ENCODE peak calls at places on chromosomes 3 and 15, in nine cellular contexts. One of them, this sample, is unnamed. For H3K4me1, the result is how much of the 10 kb centered on the place peaks cover.

GRCh38 chr3:59185586-59186381 is 136.0 kb upstream of the CFAP20DC start:
- DNase-seq in endodermal cell: peak
- DNase-seq in CD8-positive, alpha-beta memory T cell: no peak
- DNase-seq in ascending aorta: no peak
- DNase-seq in lower lobe of right lung: no peak
- DNase-seq in A549: no peak
- DNase-seq in effector memory CD4-positive, alpha-beta T cell: no peak
- DNase-seq in PC-3: peak
- DNase-seq in tibial artery: no peak
- DNase-seq in this sample: no peak

GRCh38 chr3:32399030-32399620 is 7.5 kb downstream of the CMTM7 start:
- DNase-seq in endodermal cell: no peak
- DNase-seq in CD8-positive, alpha-beta memory T cell: peak
- DNase-seq in ascending aorta: no peak
- DNase-seq in lower lobe of right lung: no peak
- DNase-seq in A549: peak
- DNase-seq in effector memory CD4-positive, alpha-beta T cell: no peak
- DNase-seq in PC-3: peak
- DNase-seq in tibial artery: no peak
- DNase-seq in this sample: no peak

GRCh38 chr15:29159771-29160455 is 109.7 kb downstream of the NSMCE3 start:
- DNase-seq in endodermal cell: no peak
- DNase-seq in CD8-positive, alpha-beta memory T cell: no peak
- DNase-seq in ascending aorta: no peak
- DNase-seq in lower lobe of right lung: no peak
- DNase-seq in A549: no peak
- DNase-seq in effector memory CD4-positive, alpha-beta T cell: no peak
- DNase-seq in PC-3: no peak
- DNase-seq in tibial artery: no peak
- DNase-seq in this sample: no peak

GRCh38 chr3:1171320-1171719 is 78.5 kb downstream of the CNTN6 start:
- DNase-seq in endodermal cell: no peak
- DNase-seq in CD8-positive, alpha-beta memory T cell: no peak
- DNase-seq in ascending aorta: no peak
- DNase-seq in lower lobe of right lung: no peak
- DNase-seq in A549: no peak
- DNase-seq in effector memory CD4-positive, alpha-beta T cell: no peak
- DNase-seq in PC-3: no peak
- DNase-seq in tibial artery: no peak
- DNase-seq in this sample: no peak

GRCh38 chr3:150292891-150293290 is 115.2 kb upstream of the TSC22D2 start:
- DNase-seq in endodermal cell: no peak
- DNase-seq in CD8-positive, alpha-beta memory T cell: no peak
- DNase-seq in ascending aorta: no peak
- DNase-seq in lower lobe of right lung: no peak
- DNase-seq in A549: no peak
- DNase-seq in effector memory CD4-positive, alpha-beta T cell: no peak
- DNase-seq in PC-3: no peak
- DNase-seq in tibial artery: no peak
- DNase-seq in this sample: no peak

GRCh38 chr3:112046599-112046998 is 12.1 kb downstream of the TMPRSS7 start:
- DNase-seq in endodermal cell: no peak
- DNase-seq in CD8-positive, alpha-beta memory T cell: no peak
- DNase-seq in ascending aorta: no peak
- DNase-seq in lower lobe of right lung: no peak
- DNase-seq in A549: no peak
- DNase-seq in effector memory CD4-positive, alpha-beta T cell: no peak
- DNase-seq in PC-3: peak
- DNase-seq in tibial artery: no peak
- DNase-seq in this sample: no peak

GRCh38 chr15:33621156-33621555 is 310.4 kb downstream of the RYR3 start:
- DNase-seq in endodermal cell: no peak
- DNase-seq in CD8-positive, alpha-beta memory T cell: no peak
- DNase-seq in ascending aorta: no peak
- DNase-seq in lower lobe of right lung: no peak
- DNase-seq in A549: no peak
- DNase-seq in effector memory CD4-positive, alpha-beta T cell: no peak
- DNase-seq in PC-3: no peak
- DNase-seq in tibial artery: no peak
- DNase-seq in this sample: no peak

GRCh38 chr3:175103298-175103697 is 244.2 kb downstream of the NAALADL2 start:
- DNase-seq in endodermal cell: no peak
- DNase-seq in CD8-positive, alpha-beta memory T cell: no peak
- DNase-seq in ascending aorta: no peak
- DNase-seq in lower lobe of right lung: no peak
- DNase-seq in A549: no peak
- DNase-seq in effector memory CD4-positive, alpha-beta T cell: no peak
- DNase-seq in PC-3: peak
- DNase-seq in tibial artery: no peak
- DNase-seq in this sample: no peak

GRCh38 chr3:32414527-32415202 is 23.0 kb downstream of the CMTM7 start:
- DNase-seq in endodermal cell: no peak
- DNase-seq in CD8-positive, alpha-beta memory T cell: peak
- DNase-seq in ascending aorta: no peak
- DNase-seq in lower lobe of right lung: no peak
- DNase-seq in A549: no peak
- DNase-seq in effector memory CD4-positive, alpha-beta T cell: no peak
- DNase-seq in PC-3: peak
- DNase-seq in tibial artery: no peak
- DNase-seq in this sample: no peak

GRCh38 chr15:40100133-40100946 is 8.3 kb downstream of the BMF start:
- DNase-seq in endodermal cell: no peak
- DNase-seq in CD8-positive, alpha-beta memory T cell: no peak
- DNase-seq in ascending aorta: no peak
- DNase-seq in lower lobe of right lung: no peak
- DNase-seq in A549: no peak
- DNase-seq in effector memory CD4-positive, alpha-beta T cell: no peak
- DNase-seq in PC-3: no peak
- DNase-seq in tibial artery: no peak
- DNase-seq in this sample: no peak

GRCh38 chr3:125143982-125144652 is 68.4 kb downstream of the SLC12A8 start:
- DNase-seq in endodermal cell: peak
- DNase-seq in CD8-positive, alpha-beta memory T cell: no peak
- DNase-seq in ascending aorta: no peak
- DNase-seq in lower lobe of right lung: no peak
- DNase-seq in A549: no peak
- DNase-seq in effector memory CD4-positive, alpha-beta T cell: no peak
- DNase-seq in PC-3: no peak
- DNase-seq in tibial artery: no peak
- DNase-seq in this sample: no peak

GRCh38 chr3:179324270-179324754 is 1.5 kb downstream of the ZNF639 start:
- DNase-seq in endodermal cell: no peak
- DNase-seq in CD8-positive, alpha-beta memory T cell: peak
- DNase-seq in ascending aorta: no peak
- DNase-seq in lower lobe of right lung: no peak
- DNase-seq in A549: no peak
- DNase-seq in effector memory CD4-positive, alpha-beta T cell: no peak
- DNase-seq in PC-3: peak
- DNase-seq in tibial artery: no peak
- DNase-seq in this sample: no peak

GRCh38 chr15:76341366-76342045 is 4.9 kb downstream of the ISL2 start:
- DNase-seq in endodermal cell: peak
- DNase-seq in CD8-positive, alpha-beta memory T cell: no peak
- DNase-seq in ascending aorta: no peak
- DNase-seq in lower lobe of right lung: no peak
- DNase-seq in A549: no peak
- DNase-seq in effector memory CD4-positive, alpha-beta T cell: no peak
- DNase-seq in PC-3: no peak
- DNase-seq in tibial artery: no peak
- DNase-seq in this sample: no peak

GRCh38 chr15:73127302-73127936 is 75.2 kb downstream of the NEO1 start:
- DNase-seq in endodermal cell: peak
- DNase-seq in CD8-positive, alpha-beta memory T cell: peak
- DNase-seq in ascending aorta: no peak
- DNase-seq in lower lobe of right lung: no peak
- DNase-seq in A549: peak
- DNase-seq in effector memory CD4-positive, alpha-beta T cell: no peak
- DNase-seq in PC-3: peak
- DNase-seq in tibial artery: no peak
- DNase-seq in this sample: no peak

GRCh38 chr3:3798641-3799113 is 554 bp upstream of the LRRN1 start:
- DNase-seq in endodermal cell: peak
- DNase-seq in CD8-positive, alpha-beta memory T cell: peak
- DNase-seq in ascending aorta: no peak
- DNase-seq in lower lobe of right lung: peak
- DNase-seq in A549: no peak
- DNase-seq in effector memory CD4-positive, alpha-beta T cell: no peak
- DNase-seq in PC-3: no peak
- DNase-seq in tibial artery: no peak
- DNase-seq in this sample: no peak
- H3K4me3 ChIP-seq in endodermal cell: peak
- H3K4me3 ChIP-seq in CD8-positive, alpha-beta memory T cell: peak
- H3K4me3 ChIP-seq in ascending aorta: peak
- H3K4me3 ChIP-seq in lower lobe of right lung: peak
- H3K4me3 ChIP-seq in A549: peak
- H3K4me3 ChIP-seq in effector memory CD4-positive, alpha-beta T cell: peak
- H3K4me3 ChIP-seq in PC-3: no peak
- H3K4me3 ChIP-seq in tibial artery: peak
- H3K4me3 ChIP-seq in this sample: peak

GRCh38 chr15:80325206-80325605 is 73.2 kb upstream of the CTXND1 start:
- DNase-seq in endodermal cell: no peak
- DNase-seq in CD8-positive, alpha-beta memory T cell: no peak
- DNase-seq in ascending aorta: no peak
- DNase-seq in lower lobe of right lung: no peak
- DNase-seq in A549: no peak
- DNase-seq in effector memory CD4-positive, alpha-beta T cell: no peak
- DNase-seq in PC-3: no peak
- DNase-seq in tibial artery: no peak
- DNase-seq in this sample: no peak

GRCh38 chr15:80328496-80328895 is 75.7 kb upstream of the ARNT2 start:
- DNase-seq in endodermal cell: no peak
- DNase-seq in CD8-positive, alpha-beta memory T cell: no peak
- DNase-seq in ascending aorta: no peak
- DNase-seq in lower lobe of right lung: no peak
- DNase-seq in A549: no peak
- DNase-seq in effector memory CD4-positive, alpha-beta T cell: no peak
- DNase-seq in PC-3: no peak
- DNase-seq in tibial artery: no peak
- DNase-seq in this sample: no peak

GRCh38 chr15:80317389-80318169 is 65.6 kb upstream of the CTXND1 start:
- DNase-seq in endodermal cell: no peak
- DNase-seq in CD8-positive, alpha-beta memory T cell: no peak
- DNase-seq in ascending aorta: no peak
- DNase-seq in lower lobe of right lung: no peak
- DNase-seq in A549: no peak
- DNase-seq in effector memory CD4-positive, alpha-beta T cell: no peak
- DNase-seq in PC-3: peak
- DNase-seq in tibial artery: no peak
- DNase-seq in this sample: no peak

DNA sequence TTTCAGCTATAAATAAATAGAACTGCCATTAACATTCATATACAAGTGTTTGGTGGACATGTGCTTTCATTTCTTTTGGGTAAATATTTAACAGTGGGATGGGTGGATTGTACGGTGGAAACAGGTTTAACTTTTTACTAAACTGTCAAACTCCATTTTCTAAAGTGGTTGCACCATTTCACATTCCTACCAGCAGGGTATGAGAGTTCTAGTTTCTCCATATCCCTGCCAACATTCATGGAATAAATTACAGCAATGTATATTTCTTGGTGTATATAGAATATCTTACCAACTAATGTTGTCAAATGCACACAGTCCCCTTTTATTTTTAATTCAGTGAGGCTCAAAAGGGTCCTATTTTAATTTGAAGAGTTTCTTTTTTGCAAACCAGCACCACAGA is 71.3 kb upstream of the CTXND1 start:
- DNase-seq in endodermal cell: no peak
- DNase-seq in CD8-positive, alpha-beta memory T cell: no peak
- DNase-seq in ascending aorta: no peak
- DNase-seq in lower lobe of right lung: no peak
- DNase-seq in A549: no peak
- DNase-seq in effector memory CD4-positive, alpha-beta T cell: no peak
- DNase-seq in PC-3: peak
- DNase-seq in tibial artery: no peak
- DNase-seq in this sample: no peak
- H3K4me1 ChIP-seq in endodermal cell: under half
- H3K4me1 ChIP-seq in CD8-positive, alpha-beta memory T cell: under half
- H3K4me1 ChIP-seq in ascending aorta: under half
- H3K4me1 ChIP-seq in lower lobe of right lung: under half
- H3K4me1 ChIP-seq in A549: under half
- H3K4me1 ChIP-seq in effector memory CD4-positive, alpha-beta T cell: under half
- H3K4me1 ChIP-seq in PC-3: under half
- H3K4me1 ChIP-seq in tibial artery: under half
- H3K4me1 ChIP-seq in this sample: under half

DNA sequence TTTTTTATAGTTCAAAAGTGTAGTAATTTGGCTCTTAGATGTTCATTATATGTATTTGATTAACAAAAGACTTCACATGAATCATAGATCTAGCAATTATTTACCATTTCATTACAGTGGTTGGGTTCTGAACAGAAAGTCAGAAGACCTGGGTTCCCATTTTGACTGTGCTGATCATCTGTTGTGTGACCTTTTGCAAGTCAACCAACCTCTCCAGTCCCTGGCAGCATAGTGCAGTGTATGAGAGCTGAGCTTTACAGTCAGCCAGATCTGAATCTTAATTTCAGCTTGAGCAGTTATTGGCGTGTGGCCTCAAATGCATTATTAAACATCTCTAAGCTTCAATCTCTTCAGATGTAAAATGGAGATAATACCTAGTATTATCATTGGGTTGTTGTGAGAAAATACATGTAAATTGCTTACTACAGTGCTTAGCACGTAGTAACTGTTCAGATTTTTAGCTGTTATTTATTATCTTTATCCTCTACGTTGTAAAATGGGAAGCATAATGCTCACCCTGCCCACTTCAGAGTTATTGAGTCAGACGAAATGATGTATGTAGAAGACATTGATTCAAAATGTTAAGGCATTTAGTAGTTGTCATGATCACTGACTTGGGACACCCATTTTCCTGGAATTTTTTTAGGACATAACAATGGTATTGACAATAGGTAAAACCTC is 104.0 kb downstream of the KLHL25 start:
- DNase-seq in endodermal cell: no peak
- DNase-seq in CD8-positive, alpha-beta memory T cell: peak
- DNase-seq in ascending aorta: no peak
- DNase-seq in lower lobe of right lung: no peak
- DNase-seq in A549: no peak
- DNase-seq in effector memory CD4-positive, alpha-beta T cell: no peak
- DNase-seq in PC-3: no peak
- DNase-seq in tibial artery: no peak
- DNase-seq in this sample: no peak
- H3K4me3 ChIP-seq in endodermal cell: no peak
- H3K4me3 ChIP-seq in CD8-positive, alpha-beta memory T cell: peak
- H3K4me3 ChIP-seq in ascending aorta: peak
- H3K4me3 ChIP-seq in lower lobe of right lung: peak
- H3K4me3 ChIP-seq in A549: no peak
- H3K4me3 ChIP-seq in effector memory CD4-positive, alpha-beta T cell: peak
- H3K4me3 ChIP-seq in PC-3: no peak
- H3K4me3 ChIP-seq in tibial artery: peak
- H3K4me3 ChIP-seq in this sample: peak

DNA sequence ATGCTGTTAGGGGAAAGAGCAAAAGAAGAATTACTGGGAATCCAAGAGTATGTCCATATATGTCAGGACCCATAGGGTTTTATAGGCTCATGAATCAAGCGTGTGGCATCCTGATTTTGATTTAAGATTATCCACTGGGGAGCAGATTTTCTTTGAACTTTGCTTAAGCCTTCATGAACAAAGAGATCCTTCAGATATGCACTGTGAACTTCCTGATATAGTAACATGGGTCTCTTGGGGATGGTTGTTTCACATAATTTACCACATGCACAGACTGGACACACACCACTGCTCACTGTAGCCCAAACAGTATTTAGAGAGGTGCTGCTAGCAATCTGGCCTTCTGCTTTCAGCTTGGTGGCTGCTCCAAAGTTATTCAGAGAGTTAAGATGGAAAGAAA is 200.9 kb upstream of the ZPLD1 start:
- DNase-seq in endodermal cell: no peak
- DNase-seq in CD8-positive, alpha-beta memory T cell: no peak
- DNase-seq in ascending aorta: no peak
- DNase-seq in lower lobe of right lung: no peak
- DNase-seq in A549: no peak
- DNase-seq in effector memory CD4-positive, alpha-beta T cell: no peak
- DNase-seq in PC-3: peak
- DNase-seq in tibial artery: no peak
- DNase-seq in this sample: no peak
- H3K4me1 ChIP-seq in endodermal cell: under half
- H3K4me1 ChIP-seq in CD8-positive, alpha-beta memory T cell: under half
- H3K4me1 ChIP-seq in ascending aorta: under half
- H3K4me1 ChIP-seq in lower lobe of right lung: under half
- H3K4me1 ChIP-seq in A549: under half
- H3K4me1 ChIP-seq in effector memory CD4-positive, alpha-beta T cell: under half
- H3K4me1 ChIP-seq in PC-3: under half
- H3K4me1 ChIP-seq in tibial artery: under half
- H3K4me1 ChIP-seq in this sample: under half

This sample was measured in tibial nerve.